ENCODE peak calls at places on chromosomes 1 and 21, in six cellular contexts. V, M, B, C, U and W are unnamed samples.

GRCh38 chr1:27331426-27331825 is 9.5 kb downstream of the TMEM222 start:
- DNase-seq in V (no peak), M (no peak), B (no peak), C (no peak), U (no peak), W (no peak)

GRCh38 chr1:164704954-164705353 is 146.0 kb downstream of the PBX1 start:
- DNase-seq in V (no peak), M (no peak), B (no peak), C (no peak), U (no peak), W (no peak)

GRCh38 chr1:2492091-2492490 is 16.0 kb downstream of the PLCH2 start:
- DNase-seq in V (no peak), M (no peak), B (no peak), C (no peak), U (no peak), W (no peak)

GRCh38 chr1:170619167-170620030 is 44.5 kb upstream of the PRRX1 start:
- DNase-seq in V (no peak), M (peak), B (no peak), C (no peak), U (no peak), W (no peak)

GRCh38 chr1:150836129-150836773 is 28.2 kb upstream of the CTSK start:
- DNase-seq in V (no peak), M (no peak), B (no peak), C (no peak), U (no peak), W (no peak)

GRCh38 chr1:24998554-24999245 is 68.6 kb upstream of the RUNX3 start:
- DNase-seq in V (no peak), M (no peak), B (no peak), C (no peak), U (peak), W (no peak)

GRCh38 chr1:79090985-79091384 is 84.5 kb upstream of the ADGRL4 start:
- DNase-seq in V (no peak), M (peak), B (no peak), C (no peak), U (no peak), W (no peak)

GRCh38 chr1:232047473-232047872 is 420.9 kb downstream of the DISC1 start:
- DNase-seq in V (no peak), M (peak), B (no peak), C (no peak), U (peak), W (peak)

GRCh38 chr1:25519624-25520023 is 23.8 kb upstream of the LDLRAP1 start:
- DNase-seq in V (no peak), M (peak), B (no peak), C (no peak), U (peak), W (no peak)

GRCh38 chr21:33901421-33902288 is 13.9 kb downstream of the ATP5PO start:
- DNase-seq in V (no peak), M (peak), B (no peak), C (peak), U (peak), W (peak)

GRCh38 chr1:192010406-192010805 is 147.9 kb upstream of the RGS18 start:
- DNase-seq in V (no peak), M (no peak), B (no peak), C (no peak), U (no peak), W (no peak)

GRCh38 chr1:222387020-222387816 is 160.7 kb downstream of the HHIPL2 start:
- DNase-seq in V (no peak), M (peak), B (no peak), C (no peak), U (peak), W (peak)

GRCh38 chr1:214123061-214123784 is 135.4 kb downstream of the PROX1 start:
- DNase-seq in V (peak), M (peak), B (peak), C (no peak), U (peak), W (peak)

GRCh38 chr1:230948301-230948700 is 30.4 kb downstream of the TTC13 start:
- DNase-seq in V (no peak), M (no peak), B (no peak), C (no peak), U (no peak), W (no peak)

GRCh38 chr1:201655243-201655642 is 116.3 kb downstream of the NAV1 start:
- DNase-seq in V (peak), M (no peak), B (no peak), C (no peak), U (no peak), W (no peak)

GRCh38 chr1:175569117-175569743 is 174.2 kb downstream of the TNR start:
- DNase-seq in V (no peak), M (no peak), B (no peak), C (no peak), U (no peak), W (no peak)

GRCh38 chr1:176559474-176560390 is 96.8 kb downstream of the PAPPA2 start:
- DNase-seq in V (no peak), M (peak), B (peak), C (peak), U (peak), W (peak)

GRCh38 chr21:39392981-39393380 is 44.1 kb upstream of the HMGN1 start:
- DNase-seq in V (no peak), M (no peak), B (no peak), C (no peak), U (no peak), W (no peak)

GRCh38 chr21:14753069-14753465 is 207.0 kb upstream of the SAMSN1 start:
- DNase-seq in V (no peak), M (no peak), B (no peak), C (no peak), U (no peak), W (no peak)

GRCh38 chr1:190124068-190124467 is 353.6 kb downstream of the BRINP3 start:
- DNase-seq in V (no peak), M (no peak), B (no peak), C (no peak), U (no peak), W (no peak)

GRCh38 chr1:37755951-37756350 is 9.0 kb downstream of the EPHA10 start:
- DNase-seq in V (no peak), M (no peak), B (no peak), C (no peak), U (no peak), W (no peak)

GRCh38 chr1:166974647-166975345 is 544 bp downstream of the ILDR2 start:
- DNase-seq in V (peak), M (no peak), B (no peak), C (no peak), U (peak), W (no peak)

GRCh38 chr1:194723067-194723466 is 1536.7 kb upstream of the B3GALT2 start:
- DNase-seq in V (no peak), M (peak), B (no peak), C (no peak), U (no peak), W (no peak)

GRCh38 chr1:6519491-6519934 is 28.0 kb upstream of the PLEKHG5 start:
- DNase-seq in V (no peak), M (no peak), B (no peak), C (no peak), U (no peak), W (no peak)

GRCh38 chr1:23273450-23274133 is 56.3 kb upstream of the HTR1D start:
- DNase-seq in V (no peak), M (peak), B (no peak), C (no peak), U (no peak), W (peak)

GRCh38 chr1:109377698-109378097 is 20.0 kb downstream of the SORT1 start:
- DNase-seq in V (no peak), M (no peak), B (no peak), C (no peak), U (no peak), W (no peak)

GRCh38 chr1:1132042-1132927 is 16.4 kb upstream of the C1orf159 start:
- DNase-seq in V (no peak), M (no peak), B (no peak), C (no peak), U (no peak), W (peak)

GRCh38 chr1:9787702-9788101 is 36.1 kb downstream of the CLSTN1 start:
- DNase-seq in V (peak), M (no peak), B (no peak), C (no peak), U (no peak), W (no peak)

GRCh38 chr1:50976111-50976889 is 6.3 kb downstream of the CDKN2C start:
- DNase-seq in V (no peak), M (no peak), B (no peak), C (no peak), U (no peak), W (no peak)

GRCh38 chr1:172351347-172351746 is 69.1 kb upstream of the C1orf105 start:
- DNase-seq in V (no peak), M (no peak), B (no peak), C (no peak), U (no peak), W (no peak)

GRCh38 chr1:168195199-168196135 is 16.7 kb downstream of the TIPRL start:
- DNase-seq in V (no peak), M (no peak), B (no peak), C (no peak), U (no peak), W (peak)

GRCh38 chr1:185565314-185565713 is 168.9 kb upstream of the HMCN1 start:
- DNase-seq in V (no peak), M (peak), B (no peak), C (no peak), U (peak), W (peak)

GRCh38 chr1:226520640-226521355 is 27.8 kb upstream of the STUM start:
- DNase-seq in V (no peak), M (no peak), B (no peak), C (no peak), U (no peak), W (no peak)

GRCh38 chr1:203082571-203083462 is 3.0 kb downstream of the MYOG start:
- DNase-seq in V (no peak), M (peak), B (no peak), C (no peak), U (no peak), W (no peak)

GRCh38 chr1:224615861-224616760 is at the start of gene CNIH3:
- DNase-seq in V (peak), M (peak), B (no peak), C (no peak), U (peak), W (no peak)

GRCh38 chr1:173245892-173246291 is 38.8 kb upstream of the TNFSF4 start:
- DNase-seq in V (no peak), M (no peak), B (no peak), C (no peak), U (no peak), W (no peak)

GRCh38 chr1:36540056-36540455 is 57.3 kb upstream of the CSF3R start:
- DNase-seq in V (no peak), M (no peak), B (no peak), C (no peak), U (no peak), W (no peak)

GRCh38 chr21:25647632-25648031 is 8.6 kb downstream of the JAM2 start:
- DNase-seq in V (no peak), M (no peak), B (no peak), C (no peak), U (no peak), W (no peak)

GRCh38 chr1:10573446-10573845 is 98.7 kb downstream of the PEX14 start:
- DNase-seq in V (no peak), M (no peak), B (no peak), C (no peak), U (no peak), W (peak)

GRCh38 chr1:234592240-234592639 is 17.7 kb downstream of the IRF2BP2 start:
- DNase-seq in V (no peak), M (no peak), B (no peak), C (no peak), U (no peak), W (no peak)